ENCODE peak calls at places on chromosomes 16 and 17, in eight cellular contexts. R is GM23338, P is GM23248, U is hepatocyte, Y is mesenchymal stem cell, J is neuronal stem cell, W is H1, C is PC-3. V is an unnamed sample.

GRCh38 chr17:7330099-7331015 is 1.2 kb upstream of the NEURL4 start:
- DNase-seq in R (peak; percentile 92), P (peak; percentile 88), U (peak; percentile 83), Y (peak; percentile 93), J (peak; percentile 88), W (peak; percentile 92), C (peak; percentile 60), V (peak; percentile 94)

GRCh38 chr17:7613769-7614421 is 802 bp downstream of the FXR2 start:
- DNase-seq in R (peak; percentile 17), P (peak; percentile 68), U (no peak), Y (peak; percentile 63), J (peak; percentile 24), W (no peak), C (peak; percentile 36), V (no peak)

GRCh38 chr17:48025904-48026502 is 11.6 kb downstream of the COPZ2 start:
- DNase-seq in R (peak; percentile 26), P (peak; percentile 68), U (no peak), Y (no peak), J (no peak), W (peak; percentile 48), C (peak; percentile 90), V (no peak)

GRCh38 chr17:57136355-57136754 is 51.3 kb downstream of the AKAP1 start:
- DNase-seq in R (peak; percentile 56), P (no peak), U (no peak), Y (no peak), J (no peak), W (no peak), C (no peak), V (no peak)

GRCh38 chr16:85679870-85680269 is 8.9 kb downstream of the GINS2 start:
- DNase-seq in R (no peak), P (no peak), U (no peak), Y (no peak), J (no peak), W (no peak), C (no peak), V (no peak)

GRCh38 chr17:13749566-13750235 is 148.0 kb upstream of the HS3ST3A1 start:
- DNase-seq in R (no peak), P (no peak), U (peak; percentile 8), Y (peak; percentile 28), J (no peak), W (no peak), C (no peak), V (no peak)

GRCh38 chr16:23682181-23682580 is 3.5 kb downstream of the PLK1 start:
- DNase-seq in R (no peak), P (peak; percentile 19), U (no peak), Y (peak; percentile 23), J (no peak), W (no peak), C (no peak), V (no peak)

GRCh38 chr16:29007865-29008593 is 23.2 kb downstream of the LAT start:
- DNase-seq in R (no peak), P (peak; percentile 86), U (no peak), Y (no peak), J (no peak), W (no peak), C (peak; percentile 50), V (no peak)

GRCh38 chr16:4180511-4180910 is 61.4 kb downstream of the SRL start:
- DNase-seq in R (no peak), P (no peak), U (no peak), Y (no peak), J (no peak), W (no peak), C (no peak), V (no peak)

GRCh38 chr16:66406534-66407368 is 20.3 kb upstream of the BEAN1 start:
- DNase-seq in R (peak; percentile 93), P (peak; percentile 89), U (peak; percentile 90), Y (peak; percentile 73), J (peak; percentile 78), W (peak; percentile 97), C (peak; percentile 69), V (peak; percentile 90)

GRCh38 chr16:57801856-57802634 is at the start of gene KIFC3:
- DNase-seq in R (peak; percentile 64), P (peak; percentile 92), U (peak; percentile 93), Y (peak; percentile 82), J (no peak), W (peak; percentile 73), C (peak; percentile 68), V (peak; percentile 93)

GRCh38 chr16:19089410-19089955 is 22.1 kb downstream of the COQ7 start:
- DNase-seq in R (no peak), P (no peak), U (no peak), Y (no peak), J (no peak), W (no peak), C (no peak), V (no peak)

GRCh38 chr16:66886346-66886745 is 6.0 kb downstream of the PDP2 start:
- DNase-seq in R (no peak), P (peak; percentile 20), U (no peak), Y (no peak), J (no peak), W (no peak), C (no peak), V (no peak)

GRCh38 chr17:2982854-2983636 is 80.4 kb downstream of the OR1D5 start:
- DNase-seq in R (no peak), P (peak; percentile 96), U (peak; percentile 73), Y (peak; percentile 67), J (no peak), W (no peak), C (no peak), V (no peak)

GRCh38 chr17:81738801-81739393 is 26.8 kb downstream of the SLC25A10 start:
- DNase-seq in R (no peak), P (no peak), U (no peak), Y (no peak), J (no peak), W (no peak), C (no peak), V (no peak)

GRCh38 chr17:70871180-70871818 is 702.0 kb downstream of the KCNJ2 start:
- DNase-seq in R (no peak), P (no peak), U (no peak), Y (no peak), J (no peak), W (no peak), C (no peak), V (no peak)

GRCh38 chr16:27640277-27640600 is 90.3 kb downstream of the KATNIP start:
- DNase-seq in R (peak; percentile 44), P (no peak), U (no peak), Y (no peak), J (no peak), W (peak; percentile 56), C (peak; percentile 2), V (no peak)

GRCh38 chr17:75877752-75878173 is 618 bp downstream of the TRIM47 start:
- DNase-seq in R (peak; percentile 91), P (peak; percentile 91), U (peak; percentile 92), Y (peak; percentile 82), J (peak; percentile 61), W (peak; percentile 87), C (peak; percentile 88), V (peak; percentile 93)

GRCh38 chr16:28104404-28104803 is 40.9 kb upstream of the GSG1L start:
- DNase-seq in R (no peak), P (no peak), U (no peak), Y (no peak), J (no peak), W (no peak), C (no peak), V (no peak)

DNA sequence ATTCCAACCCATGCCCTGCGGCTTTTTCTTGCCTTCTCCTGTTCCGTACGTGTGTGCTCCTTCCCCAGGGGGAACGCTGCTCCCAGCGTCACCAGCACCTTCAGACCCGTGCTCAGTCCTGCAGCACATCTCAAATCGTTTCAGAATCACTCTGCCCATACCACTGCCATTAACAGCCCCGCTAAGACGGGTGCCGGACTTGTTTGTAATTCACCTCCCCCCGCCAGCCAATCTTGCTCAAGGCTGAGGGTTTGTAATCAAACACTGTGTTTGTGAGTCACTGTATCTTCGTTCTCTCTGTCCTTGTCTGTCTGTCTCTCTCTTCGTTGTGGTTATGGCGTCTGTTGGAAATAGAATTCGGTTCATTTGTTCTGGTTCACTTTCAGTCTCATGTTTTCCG is 17.3 kb downstream of the CARD14 start:
- DNase-seq in R (no peak), P (peak; percentile 80), U (no peak), Y (peak; percentile 40), J (no peak), W (no peak), C (peak; percentile 71), V (no peak)
- H2AFZ ChIP-seq in R (no peak overlapping the region), P (peak overlapping the region; percentile 100), U (no peak overlapping the region), Y (no peak overlapping the region), J (no peak overlapping the region), W (no peak overlapping the region), C (peak overlapping the region; percentile 90), V (no peak overlapping the region)

GRCh38 chr17:8807070-8807550 is 7.9 kb upstream of the MFSD6L start:
- DNase-seq in R (no peak), P (peak; percentile 36), U (no peak), Y (peak; percentile 6), J (no peak), W (peak; percentile 16), C (peak; percentile 23), V (no peak)
- H2AFZ ChIP-seq in R (peak overlapping the region; percentile 63), P (no peak overlapping the region), U (no peak overlapping the region), Y (no peak overlapping the region), J (no peak overlapping the region), W (peak overlapping the region; percentile 46), C (no peak overlapping the region), V (no peak overlapping the region)

GRCh38 chr16:30369938-30370443 is 303 bp downstream of the TBC1D10B start:
- DNase-seq in R (no peak), P (no peak), U (no peak), Y (no peak), J (no peak), W (no peak), C (no peak), V (no peak)
- H2AFZ ChIP-seq in R (no peak overlapping the region), P (no peak overlapping the region), U (no peak overlapping the region), Y (no peak overlapping the region), J (peak overlapping the region; percentile 75), W (no peak overlapping the region), C (no peak overlapping the region), V (no peak overlapping the region)

GRCh38 chr16:1709356-1709755 is 3.4 kb downstream of the MAPK8IP3 start:
- DNase-seq in R (no peak), P (no peak), U (no peak), Y (no peak), J (no peak), W (no peak), C (no peak), V (no peak)

GRCh38 chr16:1708083-1708767 is 2.2 kb downstream of the MAPK8IP3 start:
- DNase-seq in R (no peak), P (no peak), U (no peak), Y (no peak), J (no peak), W (no peak), C (no peak), V (no peak)

GRCh38 chr16:1706386-1707192 is 594 bp downstream of the MAPK8IP3 start:
- DNase-seq in R (peak; percentile 50), P (peak; percentile 73), U (peak; percentile 62), Y (peak; percentile 60), J (no peak), W (peak; percentile 48), C (no peak), V (peak; percentile 74)

GRCh38 chr16:1707193-1707790 is 1.3 kb downstream of the MAPK8IP3 start:
- DNase-seq in R (peak; percentile 33), P (peak; percentile 77), U (peak; percentile 51), Y (peak; percentile 62), J (no peak), W (no peak), C (peak; percentile 28), V (peak; percentile 54)

DNA sequence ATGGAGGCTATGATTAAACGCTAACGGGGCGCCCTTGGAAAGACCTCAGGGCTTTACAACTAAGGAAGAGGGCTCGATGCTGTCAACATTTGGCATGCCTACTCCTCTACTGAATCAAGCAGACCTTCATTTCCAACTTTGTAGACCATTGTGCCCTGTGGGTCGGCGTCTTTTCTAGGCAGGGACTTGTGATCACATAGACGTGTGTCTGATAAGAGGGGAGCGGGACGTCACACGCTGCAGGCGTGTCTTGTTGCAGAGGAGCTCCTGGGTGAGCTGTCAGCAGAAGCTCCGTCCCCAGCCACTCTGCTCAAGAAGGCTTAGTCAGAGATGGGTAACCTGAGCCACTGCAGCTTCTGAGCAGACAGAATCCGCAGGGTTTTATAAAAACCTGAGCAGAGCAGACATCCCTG is 2.8 kb downstream of the MAPK8IP3 start:
- DNase-seq in R (no peak), P (peak; percentile 83), U (peak; percentile 25), Y (no peak), J (no peak), W (no peak), C (peak; percentile 81), V (no peak)
- H2AFZ ChIP-seq in R (no peak overlapping the region), P (no peak overlapping the region), U (no peak overlapping the region), Y (no peak overlapping the region), J (no peak overlapping the region), W (no peak overlapping the region), C (no peak overlapping the region), V (no peak overlapping the region)